ENCODE peak calls at places on chromosomes 11 and 22, in seven cellular contexts. V, T, D, L, B, J and K are unnamed samples. For H3K4me1, the result is how much of the 10 kb centered on the place peaks cover.

GRCh38 chr11:93514712-93515111 is 28.5 kb downstream of the SMCO4 start:
- DNase-seq in V (no peak), D (no peak), T (no peak), B (no peak), J (no peak), L (no peak), K (no peak)

GRCh38 chr11:19789840-19790710 is 77.4 kb downstream of the NAV2 start:
- DNase-seq in V (no peak), B (no peak), L (peak), J (peak), T (no peak), D (no peak), K (no peak)

GRCh38 chr22:38401336-38402084 is 53.5 kb downstream of the KCNJ4 start:
- DNase-seq in T (no peak), L (no peak), D (no peak), B (no peak), V (no peak), J (no peak), K (no peak)

GRCh38 chr22:46866591-46866990 is 104.1 kb downstream of the TBC1D22A start:
- DNase-seq in T (no peak), L (peak), V (no peak), J (no peak), B (no peak), D (no peak), K (no peak)

GRCh38 chr11:111726301-111726713 is 39.9 kb downstream of the PPP2R1B start:
- DNase-seq in B (no peak), T (no peak), V (no peak), J (no peak), L (no peak), D (no peak), K (no peak)

GRCh38 chr11:82185925-82186324 is 547.7 kb downstream of the FAM181B start:
- DNase-seq in B (no peak), J (no peak), D (no peak), L (no peak), V (no peak), T (no peak), K (no peak)

GRCh38 chr22:41768420-41768819 is 32.1 kb upstream of the CCDC134 start:
- DNase-seq in L (peak), V (no peak), T (no peak), B (no peak), D (no peak), J (peak), K (no peak)

GRCh38 chr11:102384419-102385052 is 37.5 kb downstream of the BIRC2 start:
- DNase-seq in T (peak), L (no peak), D (no peak), J (no peak), V (peak), B (no peak), K (no peak)

GRCh38 chr11:45141171-45141570 is 5.3 kb upstream of the PRDM11 start:
- DNase-seq in V (no peak), J (no peak), T (no peak), D (no peak), L (no peak), B (no peak), K (no peak)

GRCh38 chr11:95886462-95886861 is 37.4 kb downstream of the MTMR2 start:
- DNase-seq in T (no peak), B (no peak), J (no peak), L (peak), V (no peak), D (no peak), K (no peak)

GRCh38 chr11:57818812-57819211 is 57.2 kb downstream of the CTNND1 start:
- DNase-seq in V (no peak), T (no peak), J (no peak), D (no peak), L (no peak), B (no peak), K (no peak)

GRCh38 chr11:1351278-1351937 is 38.3 kb upstream of the BRSK2 start:
- DNase-seq in J (no peak), B (peak), D (no peak), T (no peak), L (no peak), V (no peak), K (no peak)

GRCh38 chr11:59437770-59438169 is 1.5 kb downstream of the OR5A1 start:
- DNase-seq in V (no peak), T (no peak), J (no peak), L (no peak), B (no peak), D (no peak), K (no peak)

GRCh38 chr11:67357831-67358555 is 4.6 kb upstream of the POLD4 start:
- DNase-seq in V (no peak), T (no peak), D (no peak), L (peak), B (no peak), J (no peak), K (peak)

GRCh38 chr11:67355023-67355793 is 1.9 kb upstream of the POLD4 start:
- DNase-seq in B (peak), L (no peak), D (no peak), J (no peak), V (no peak), T (peak), K (no peak)

GRCh38 chr11:67356551-67356866 is 3.2 kb upstream of the POLD4 start:
- DNase-seq in L (no peak), J (no peak), D (no peak), T (no peak), B (no peak), V (no peak), K (no peak)

GRCh38 chr11:67355794-67356550 is 2.6 kb upstream of the POLD4 start:
- DNase-seq in D (no peak), J (no peak), L (no peak), B (no peak), V (no peak), T (no peak), K (no peak)

GRCh38 chr11:67356867-67357561 is 3.7 kb upstream of the POLD4 start:
- DNase-seq in V (peak), J (peak), B (peak), T (peak), L (peak), D (no peak), K (peak)
- H3K4me3 ChIP-seq in V (no peak), J (no peak), B (no peak), T (no peak), L (no peak), D (no peak), K (no peak)

GRCh38 chr11:130315354-130315970 is 745 bp upstream of the ZBTB44 start:
- DNase-seq in J (peak), B (peak), D (peak), T (peak), V (peak), L (no peak), K (peak)

GRCh38 chr11:130314184-130314748 is 451 bp downstream of the ZBTB44 start:
- DNase-seq in J (peak), D (peak), L (peak), B (peak), V (peak), T (peak), K (peak)

GRCh38 chr11:130312046-130312445 is 2.7 kb downstream of the ZBTB44 start:
- DNase-seq in L (no peak), T (no peak), B (no peak), V (no peak), J (no peak), D (no peak), K (no peak)

GRCh38 chr11:130313383-130314183 is 1.1 kb downstream of the ZBTB44 start:
- DNase-seq in B (no peak), D (no peak), T (no peak), V (no peak), J (no peak), L (peak), K (no peak)

GRCh38 chr11:130314749-130315285 is at the start of gene ZBTB44:
- DNase-seq in L (peak), J (peak), D (peak), T (peak), V (peak), B (peak), K (peak)
- TF ChIP-seq POLR2A in L (no peak), J (no peak), D (no peak), T (peak), V (no peak), B (peak), K (peak)

GRCh38 chr22:17919276-17920144 is 104.9 kb downstream of the MICAL3 start:
- DNase-seq in J (no peak), V (no peak), B (peak), L (no peak), D (no peak), T (no peak), K (peak)
- H3K4me1 ChIP-seq in J (half or more), V (under half), B (half or more), L (under half), D (under half), T (under half), K (half or more)

GRCh38 chr22:37187891-37188761 is at the start of gene C1QTNF6:
- DNase-seq in V (no peak), J (peak), B (peak), L (peak), T (peak), D (no peak), K (peak)

GRCh38 chr22:37186228-37186996 is 1.6 kb downstream of the C1QTNF6 start:
- DNase-seq in T (no peak), D (no peak), L (peak), V (no peak), J (no peak), B (peak), K (no peak)

GRCh38 chr22:37185646-37186227 is 2.3 kb downstream of the C1QTNF6 start:
- DNase-seq in V (no peak), J (no peak), T (no peak), L (no peak), D (no peak), B (peak), K (no peak)

GRCh38 chr22:37187552-37187890 is 526 bp downstream of the C1QTNF6 start:
- DNase-seq in B (no peak), D (no peak), V (no peak), T (peak), J (no peak), L (peak), K (no peak)

GRCh38 chr22:37186997-37187522 is 987 bp downstream of the C1QTNF6 start:
- DNase-seq in B (peak), J (no peak), T (no peak), D (no peak), L (peak), V (no peak), K (no peak)
- H3K4me3 ChIP-seq in B (no peak), J (no peak), T (peak), D (peak), L (peak), V (no peak), K (no peak)

GRCh38 chr11:107473797-107474196 is 16.2 kb upstream of the CWF19L2 start:
- DNase-seq in V (no peak), L (peak), J (no peak), T (peak), D (no peak), B (no peak), K (no peak)
- TF ChIP-seq POLR2A in V (no peak), L (no peak), J (no peak), T (no peak), D (no peak), B (no peak), K (no peak)

GRCh38 chr11:114479331-114479730 is 40.1 kb downstream of the REXO2 start:
- DNase-seq in J (no peak), D (no peak), B (no peak), T (no peak), V (no peak), L (peak), K (no peak)

GRCh38 chr11:114477946-114478537 is 38.8 kb downstream of the REXO2 start:
- DNase-seq in V (no peak), D (no peak), J (no peak), B (no peak), L (no peak), T (no peak), K (no peak)

GRCh38 chr11:114478768-114479167 is 39.5 kb downstream of the REXO2 start:
- DNase-seq in B (no peak), T (no peak), L (no peak), D (no peak), J (no peak), V (no peak), K (no peak)

GRCh38 chr11:114483929-114484328 is 44.7 kb downstream of the REXO2 start:
- DNase-seq in L (no peak), J (no peak), D (no peak), T (no peak), B (no peak), V (no peak), K (no peak)

DNA sequence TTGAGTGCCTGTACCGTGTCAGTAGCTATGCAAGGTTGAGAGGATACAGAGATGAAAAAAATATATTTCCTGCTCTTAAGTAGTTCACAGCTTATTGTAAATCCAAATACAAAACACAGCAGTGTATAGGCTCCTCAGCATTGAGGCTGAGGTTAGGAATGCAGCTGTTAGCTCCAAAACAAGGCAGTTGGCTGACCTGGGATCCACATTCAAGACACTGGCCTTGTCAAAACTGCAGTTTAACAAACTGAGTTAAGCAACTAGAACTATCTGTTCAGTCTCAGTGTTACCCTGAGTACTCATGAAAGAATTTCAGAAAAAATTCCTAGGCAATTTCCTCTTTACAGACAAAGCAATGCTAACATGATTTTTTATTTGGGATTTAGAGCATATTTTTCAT is 42.8 kb downstream of the REXO2 start:
- DNase-seq in L (no peak), V (peak), J (no peak), T (no peak), B (no peak), D (no peak), K (no peak)
- H3K4me1 ChIP-seq in L (under half), V (under half), J (under half), T (under half), B (under half), D (under half), K (under half)

DNA sequence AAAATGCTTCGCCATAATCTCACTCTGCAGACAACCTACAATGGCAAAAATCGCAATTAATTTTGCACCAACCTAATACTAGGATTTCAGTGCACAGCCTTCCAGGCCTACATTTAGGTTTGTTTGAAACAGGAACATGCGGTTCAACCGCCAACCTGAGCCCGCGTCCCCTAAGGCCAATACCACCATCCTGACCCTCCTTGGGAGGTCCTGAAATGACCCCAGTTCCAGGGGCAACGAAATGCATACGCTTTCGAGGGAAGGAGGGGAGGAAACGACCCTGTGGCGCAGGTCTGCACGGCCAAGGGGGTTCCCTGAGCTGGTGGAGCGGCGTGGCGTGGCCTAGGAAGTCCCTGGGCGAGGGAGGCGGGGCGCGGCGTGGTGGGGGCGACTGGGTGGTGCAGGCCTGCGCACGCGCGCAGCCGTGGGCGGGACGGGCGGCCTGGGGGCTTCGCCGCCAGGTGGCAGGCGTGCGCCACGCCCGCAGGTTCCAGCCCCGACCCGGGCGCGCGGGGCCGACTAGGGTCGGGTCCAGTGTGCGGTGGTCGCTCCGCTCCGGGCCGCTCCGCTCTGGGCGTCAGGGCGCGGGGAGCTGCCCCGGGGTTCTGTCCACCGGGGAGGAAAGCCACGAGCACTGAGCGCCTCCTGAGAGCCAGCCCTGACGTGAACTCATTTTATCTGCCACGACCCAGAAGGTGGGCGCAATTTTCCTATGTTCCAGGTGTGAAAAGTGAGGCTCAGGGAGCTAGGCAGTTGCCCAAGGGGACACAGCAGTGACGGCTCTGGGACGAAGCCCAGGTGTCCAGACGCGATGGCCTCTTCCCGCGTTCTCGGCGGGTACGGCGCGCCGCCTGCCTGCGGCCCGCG is 94.2 kb downstream of the SWAP70 start:
- DNase-seq in D (peak), J (peak), T (peak), B (peak), V (peak), L (peak), K (peak)
- H3K4me3 ChIP-seq in D (peak), J (peak), T (peak), B (peak), V (peak), L (peak), K (peak)

GRCh38 chr11:66704659-66705360 is 24.2 kb downstream of the SPTBN2 start:
- DNase-seq in L (no peak), B (no peak), V (no peak), J (no peak), D (no peak), T (no peak), K (no peak)
- TF ChIP-seq POLR2A in L (no peak), B (no peak), V (no peak), J (no peak), D (no peak), T (no peak), K (no peak)

DNA sequence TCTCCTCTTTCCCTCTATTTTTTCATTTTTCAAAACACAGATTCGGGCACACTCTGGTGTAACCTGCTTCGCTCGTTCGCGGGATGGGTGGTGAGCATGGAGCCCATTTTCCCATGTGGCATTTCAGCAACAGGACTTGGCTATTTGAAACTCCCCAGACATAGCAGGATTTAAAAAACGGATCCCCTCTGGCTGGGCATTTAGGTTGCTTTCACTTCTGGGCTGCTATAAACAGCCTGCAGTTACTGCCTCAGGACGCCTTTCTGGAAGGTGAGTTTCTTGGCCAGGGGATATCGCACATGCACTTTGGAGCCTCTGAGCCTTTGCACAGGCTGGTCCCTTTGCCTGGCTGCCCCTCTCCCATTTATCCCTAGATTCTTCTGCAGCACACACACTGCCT is 2.8 kb upstream of the MPPED1 start:
- DNase-seq in L (no peak), B (no peak), J (no peak), V (no peak), D (no peak), T (no peak), K (no peak)
- H3K4me1 ChIP-seq in L (under half), B (under half), J (under half), V (under half), D (under half), T (under half), K (under half)

DNA sequence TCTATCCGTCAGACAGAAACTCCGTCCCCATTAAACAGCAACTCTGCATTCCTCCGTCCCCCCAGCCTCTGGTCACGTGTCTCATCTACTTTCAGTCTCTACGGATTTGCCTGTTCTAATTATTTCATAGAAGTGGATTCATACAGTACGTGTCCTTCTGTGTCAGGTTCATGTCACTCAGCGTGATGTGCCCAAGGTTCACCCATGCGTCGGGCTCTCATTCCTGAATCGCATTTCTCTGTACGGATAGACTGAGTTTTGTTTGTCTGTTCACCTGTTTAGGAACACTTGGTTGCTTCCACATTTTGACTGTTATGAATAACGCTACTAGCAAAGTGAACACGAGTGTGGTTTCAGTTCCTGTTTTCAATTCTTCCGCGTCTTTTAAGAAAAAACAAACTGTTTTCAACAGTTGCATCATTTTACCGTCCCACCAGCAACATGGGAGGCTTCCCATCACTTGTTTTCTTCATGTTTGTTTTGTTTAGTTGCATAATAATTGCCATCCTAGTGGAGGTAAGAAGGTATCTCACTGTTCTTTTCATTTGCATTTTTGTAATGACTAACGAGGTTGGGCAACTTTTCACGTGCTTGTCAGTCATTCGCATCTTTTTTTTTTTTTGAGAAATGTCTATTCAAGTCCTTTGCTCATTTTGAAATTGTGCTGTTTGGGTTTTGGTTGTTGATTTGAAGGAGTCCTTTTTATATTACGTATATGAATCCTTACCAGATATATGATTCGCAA is 8.9 kb upstream of the NLRP6 start:
- DNase-seq in B (no peak), V (peak), D (no peak), L (no peak), J (peak), T (no peak), K (no peak)
- H3K4me3 ChIP-seq in B (no peak), V (no peak), D (peak), L (peak), J (no peak), T (no peak), K (no peak)